ENCODE peak calls at places on chromosome 15, in six cellular contexts. K is heart left ventricle, J is RWPE1, F is left cardiac atrium, A is T1000, I is midbrain. G is an unnamed sample.

GRCh38 chr15:39586387-39587171 is 5.7 kb downstream of the THBS1 start:
- DNase-seq in K (no peak), J (no peak), F (no peak), A (no peak), I (no peak), G (peak)

GRCh38 chr15:95932676-95933075 is 397.8 kb upstream of the NR2F2 start:
- DNase-seq in K (no peak), J (no peak), F (no peak), A (peak), I (no peak), G (no peak)

GRCh38 chr15:40506964-40507571 is 36.3 kb downstream of the CHST14 start:
- DNase-seq in K (peak), J (peak), F (peak), A (no peak), I (peak), G (peak)

GRCh38 chr15:81054236-81054635 is 53.5 kb downstream of the TLNRD1 start:
- DNase-seq in K (no peak), J (no peak), F (no peak), A (no peak), I (no peak), G (no peak)

GRCh38 chr15:82021021-82021420 is 24.8 kb downstream of the MEX3B start:
- DNase-seq in K (no peak), J (peak), F (no peak), A (no peak), I (no peak), G (no peak)

GRCh38 chr15:38190501-38190900 is 62.1 kb upstream of the SPRED1 start:
- DNase-seq in K (no peak), J (peak), F (no peak), A (no peak), I (no peak), G (no peak)

GRCh38 chr15:57923311-57923710 is 142.2 kb downstream of the ALDH1A2 start:
- DNase-seq in K (no peak), J (no peak), F (peak), A (no peak), I (no peak), G (peak)

GRCh38 chr15:100877551-100877950 is 2.1 kb upstream of the ALDH1A3 start:
- DNase-seq in K (no peak), J (peak), F (no peak), A (no peak), I (no peak), G (no peak)

GRCh38 chr15:89143503-89144162 is 55.4 kb downstream of the ABHD2 start:
- DNase-seq in K (no peak), J (no peak), F (no peak), A (no peak), I (peak), G (no peak)

GRCh38 chr15:83205725-83206324 is 1.8 kb downstream of the HDGFL3 start:
- DNase-seq in K (no peak), J (no peak), F (no peak), A (no peak), I (no peak), G (no peak)

GRCh38 chr15:60591491-60592385 is 112.8 kb upstream of the ICE2 start:
- DNase-seq in K (peak), J (peak), F (peak), A (no peak), I (peak), G (peak)

GRCh38 chr15:64653757-64654156 is 121.6 kb downstream of the RBPMS2 start:
- DNase-seq in K (no peak), J (no peak), F (no peak), A (no peak), I (no peak), G (no peak)

GRCh38 chr15:26125664-26126063 is 262.5 kb upstream of the ATP10A start:
- DNase-seq in K (no peak), J (no peak), F (no peak), A (no peak), I (no peak), G (no peak)

GRCh38 chr15:43932907-43933306 is 106.1 kb downstream of the WDR76 start:
- DNase-seq in K (no peak), J (no peak), F (no peak), A (no peak), I (no peak), G (no peak)

GRCh38 chr15:66251790-66252355 is 1.7 kb downstream of the MEGF11 start:
- DNase-seq in K (no peak), J (no peak), F (no peak), A (no peak), I (no peak), G (no peak)

GRCh38 chr15:80564056-80564455 is 131.1 kb upstream of the ABHD17C start:
- DNase-seq in K (no peak), J (no peak), F (no peak), A (no peak), I (no peak), G (no peak)

GRCh38 chr15:84982301-84982920 is 755 bp downstream of the PDE8A start:
- DNase-seq in K (peak), J (no peak), F (peak), A (no peak), I (peak), G (peak)

GRCh38 chr15:66578286-66578875 is 12.6 kb upstream of the LCTL start:
- DNase-seq in K (no peak), J (no peak), F (no peak), A (no peak), I (no peak), G (no peak)

GRCh38 chr15:29596266-29596665 is 226.0 kb downstream of the TJP1 start:
- DNase-seq in K (no peak), J (peak), F (no peak), A (no peak), I (no peak), G (no peak)

GRCh38 chr15:70566047-70566835 is 197.1 kb downstream of the UACA start:
- DNase-seq in K (no peak), J (no peak), F (no peak), A (no peak), I (no peak), G (no peak)

GRCh38 chr15:98347001-98347400 is 301.3 kb upstream of the IGF1R start:
- DNase-seq in K (no peak), J (no peak), F (peak), A (no peak), I (no peak), G (no peak)